ENCODE peak calls at places on chromosomes 11 and 22, in five cellular contexts. One of them, this sample, is unnamed.
A peak's percentile ranks its signal among the peaks of the same experiment; 100 is the strongest.

GRCh38 chr22:41815716-41816115 is 15.2 kb downstream of the CCDC134 start:
- DNase-seq in HuH-7.5: no peak
- DNase-seq in A172: no peak
- DNase-seq in central memory CD4-positive, alpha-beta T cell: no peak
- DNase-seq in putamen: no peak
- DNase-seq in this sample: no peak

GRCh38 chr11:65180877-65181568 is 705 bp upstream of the CAPN1 start:
- DNase-seq in HuH-7.5: peak; percentile 69
- DNase-seq in A172: peak; percentile 43
- DNase-seq in central memory CD4-positive, alpha-beta T cell: peak; percentile 47
- DNase-seq in putamen: peak; percentile 22
- DNase-seq in this sample: peak; percentile 48

GRCh38 chr11:32434387-32435151 is 770 bp downstream of the WT1 start:
- DNase-seq in HuH-7.5: no peak
- DNase-seq in A172: peak; percentile 48
- DNase-seq in central memory CD4-positive, alpha-beta T cell: no peak
- DNase-seq in putamen: no peak
- DNase-seq in this sample: no peak

GRCh38 chr22:48520888-48521600 is 1306.6 kb downstream of the BRD1 start:
- DNase-seq in HuH-7.5: no peak
- DNase-seq in A172: peak; percentile 29
- DNase-seq in central memory CD4-positive, alpha-beta T cell: no peak
- DNase-seq in putamen: no peak
- DNase-seq in this sample: no peak

GRCh38 chr11:100308202-100308601 is 378.9 kb upstream of the ARHGAP42 start:
- DNase-seq in HuH-7.5: no peak
- DNase-seq in A172: no peak
- DNase-seq in central memory CD4-positive, alpha-beta T cell: no peak
- DNase-seq in putamen: no peak
- DNase-seq in this sample: no peak

GRCh38 chr22:36344106-36344827 is 43.5 kb downstream of the MYH9 start:
- DNase-seq in HuH-7.5: no peak
- DNase-seq in A172: no peak
- DNase-seq in central memory CD4-positive, alpha-beta T cell: no peak
- DNase-seq in putamen: peak; percentile 86
- DNase-seq in this sample: peak; percentile 58

GRCh38 chr11:130478881-130479280 is 30.4 kb downstream of the ADAMTS15 start:
- DNase-seq in HuH-7.5: no peak
- DNase-seq in A172: no peak
- DNase-seq in central memory CD4-positive, alpha-beta T cell: no peak
- DNase-seq in putamen: no peak
- DNase-seq in this sample: no peak

GRCh38 chr22:26718905-26719304 is 61.5 kb downstream of the MIAT start:
- DNase-seq in HuH-7.5: no peak
- DNase-seq in A172: peak; percentile 93
- DNase-seq in central memory CD4-positive, alpha-beta T cell: no peak
- DNase-seq in putamen: no peak
- DNase-seq in this sample: no peak

GRCh38 chr11:35170503-35170902 is 31.5 kb downstream of the CD44 start:
- DNase-seq in HuH-7.5: no peak
- DNase-seq in A172: peak; percentile 39
- DNase-seq in central memory CD4-positive, alpha-beta T cell: no peak
- DNase-seq in putamen: no peak
- DNase-seq in this sample: no peak

GRCh38 chr11:44936527-44936926 is 14.2 kb downstream of the TP53I11 start:
- DNase-seq in HuH-7.5: peak; percentile 71
- DNase-seq in A172: peak; percentile 64
- DNase-seq in central memory CD4-positive, alpha-beta T cell: peak; percentile 67
- DNase-seq in putamen: peak; percentile 76
- DNase-seq in this sample: peak; percentile 75

This sample was measured in CD4-positive, alpha-beta memory T cell.